ENCODE peak calls at places on chromosomes 11 and 22, in four cellular contexts. T is Daoy, A is HCT116, N is SHP77 treated with DMSO at 0.1 percent for 48 hours. E is an unnamed sample.

GRCh38 chr22:44102121-44102520 is 78.0 kb downstream of the PARVB start:
- DNase-seq in T (no peak), A (no peak), N (no peak), E (no peak)

GRCh38 chr11:128095459-128096096 is 491.8 kb downstream of the ETS1 start:
- DNase-seq in T (peak; percentile 71), A (peak; percentile 2), N (no peak), E (no peak)

GRCh38 chr11:73381589-73381988 is 5.4 kb downstream of the RELT start:
- DNase-seq in T (no peak), A (no peak), N (no peak), E (peak; percentile 34)

GRCh38 chr22:40610329-40610850 is 26.1 kb downstream of the MRTFA start:
- DNase-seq in T (no peak), A (no peak), N (no peak), E (no peak)

GRCh38 chr11:96229354-96229973 is 113.5 kb downstream of the MAML2 start:
- DNase-seq in T (no peak), A (no peak), N (no peak), E (no peak)

GRCh38 chr22:24305260-24305692 is 34.6 kb downstream of the SPECC1L start:
- DNase-seq in T (no peak), A (no peak), N (no peak), E (peak; percentile 88)

GRCh38 chr11:334264-335033 is 13.8 kb upstream of the IFITM3 start:
- DNase-seq in T (no peak), A (no peak), N (no peak), E (no peak)

GRCh38 chr11:20672575-20672974 is 3.2 kb downstream of the NELL1 start:
- DNase-seq in T (no peak), A (peak; percentile 6), N (peak; percentile 12), E (no peak)

GRCh38 chr22:30325724-30326703 is 727 bp downstream of the TBC1D10A start:
- DNase-seq in T (peak; percentile 42), A (no peak), N (no peak), E (no peak)

GRCh38 chr11:109859325-109859724 is 233.9 kb upstream of the ZC3H12C start:
- DNase-seq in T (peak; percentile 1), A (peak; percentile 95), N (no peak), E (no peak)

GRCh38 chr11:112612283-112612849 is 348.9 kb upstream of the NCAM1 start:
- DNase-seq in T (no peak), A (peak; percentile 6), N (no peak), E (no peak)

GRCh38 chr11:130636672-130637463 is 188.4 kb downstream of the ADAMTS15 start:
- DNase-seq in T (peak; percentile 84), A (peak; percentile 16), N (peak; percentile 96), E (no peak)

GRCh38 chr11:96342131-96342970 is 644 bp downstream of the MAML2 start:
- DNase-seq in T (no peak), A (no peak), N (no peak), E (no peak)

GRCh38 chr11:117488996-117489952 is 161.6 kb downstream of the CEP164 start:
- DNase-seq in T (no peak), A (no peak), N (no peak), E (no peak)

GRCh38 chr11:1272531-1272930 is 36.9 kb downstream of the TOLLIP start:
- DNase-seq in T (no peak), A (no peak), N (no peak), E (no peak)

GRCh38 chr22:46607483-46608114 is 12.6 kb upstream of the GRAMD4 start:
- DNase-seq in T (no peak), A (no peak), N (no peak), E (no peak)

GRCh38 chr11:79321282-79321681 is 119.5 kb downstream of the TENM4 start:
- DNase-seq in T (no peak), A (no peak), N (no peak), E (no peak)

GRCh38 chr11:78535920-78536319 is 38.7 kb downstream of the NARS2 start:
- DNase-seq in T (no peak), A (no peak), N (no peak), E (no peak)

GRCh38 chr11:10387209-10388083 is 67.6 kb upstream of the AMPD3 start:
- DNase-seq in T (peak; percentile 30), A (no peak), N (no peak), E (no peak)

GRCh38 chr11:6602096-6602940 is 1.1 kb downstream of the RRP8 start:
- DNase-seq in T (no peak), A (no peak), N (no peak), E (no peak)

GRCh38 chr11:27722117-27722844 is 22.0 kb upstream of the BDNF start:
- DNase-seq in T (peak; percentile 57), A (no peak), N (no peak), E (no peak)

GRCh38 chr22:26579331-26579886 is 10.5 kb downstream of the TPST2 start:
- DNase-seq in T (no peak), A (no peak), N (no peak), E (peak; percentile 54)

GRCh38 chr11:103825469-103825868 is 211.0 kb upstream of the DDI1 start:
- DNase-seq in T (no peak), A (no peak), N (no peak), E (no peak)

GRCh38 chr11:14908214-14908880 is 16.3 kb upstream of the CYP2R1 start:
- DNase-seq in T (peak; percentile 41), A (peak; percentile 51), N (no peak), E (no peak)

GRCh38 chr11:96187779-96188624 is 155.0 kb downstream of the MAML2 start:
- DNase-seq in T (peak; percentile 88), A (no peak), N (no peak), E (no peak)

GRCh38 chr11:76769645-76770586 is 13.2 kb upstream of the TSKU start:
- DNase-seq in T (peak; percentile 77), A (no peak), N (no peak), E (peak; percentile 22)

GRCh38 chr11:35598254-35599125 is 19.8 kb upstream of the FJX1 start:
- DNase-seq in T (peak; percentile 51), A (no peak), N (no peak), E (no peak)